ENCODE peak calls at places on chromosomes 6 and 20, in nine cellular contexts. Y is BJ; A is osteocyte; U is ACHN; Q is natural killer cell; J is DMS53; T is activated CD8-positive, alpha-beta memory T cell treated with anti-CD3 and anti-CD28 coated beads, Interleukin-2, amount 10 ng/mL, durations not matched to agents 7 days and 5 days; R is NCI-H460; L is left colon. B is an unnamed sample.

GRCh38 chr6:167050903-167051302 is 51.7 kb downstream of the CEP43 start:
- DNase-seq in Q (no peak), U (no peak), T (no peak), J (no peak), Y (no peak), L (no peak), R (no peak), A (no peak), B (no peak)

GRCh38 chr6:56091159-56091869 is 156.1 kb downstream of the COL21A1 start:
- DNase-seq in R (no peak), U (peak), T (no peak), Q (no peak), L (no peak), J (peak), Y (peak), A (no peak), B (peak)

GRCh38 chr6:125950293-125950692 is 6.3 kb upstream of the HINT3 start:
- DNase-seq in L (no peak), J (no peak), Y (peak), A (no peak), Q (no peak), T (no peak), R (peak), U (no peak), B (no peak)

GRCh38 chr20:20480689-20481088 is 112.8 kb downstream of the INSM1 start:
- DNase-seq in L (no peak), T (no peak), U (no peak), Y (no peak), A (no peak), J (peak), Q (no peak), R (no peak), B (no peak)

GRCh38 chr6:46443623-46444022 is 47.6 kb downstream of the RCAN2 start:
- DNase-seq in R (no peak), J (no peak), L (no peak), A (no peak), U (no peak), Y (no peak), Q (no peak), T (no peak), B (no peak)

GRCh38 chr20:9482180-9482579 is 32.2 kb upstream of the LAMP5 start:
- DNase-seq in Y (no peak), R (no peak), U (no peak), A (no peak), L (no peak), T (no peak), Q (no peak), J (no peak), B (no peak)

GRCh38 chr6:20092071-20092566 is 120.2 kb downstream of the MBOAT1 start:
- DNase-seq in U (peak), L (no peak), T (no peak), A (no peak), R (peak), Y (peak), J (peak), Q (no peak), B (peak)

GRCh38 chr6:16274519-16275229 is 36.3 kb downstream of the GMPR start:
- DNase-seq in R (no peak), L (no peak), T (no peak), J (no peak), U (no peak), Q (no peak), A (no peak), Y (no peak), B (no peak)

GRCh38 chr6:41200901-41201783 is at the start of gene TREML2:
- DNase-seq in Y (no peak), J (no peak), L (peak), U (no peak), Q (no peak), R (no peak), T (peak), A (peak), B (no peak)